ENCODE peak calls at places on chromosome 21, in four cellular contexts. I, Z, V and G are unnamed samples.

GRCh38 chr21:26169061-26169610 is 1.4 kb downstream of the APP start:
- DNase-seq in I (no peak), Z (peak), V (peak), G (no peak)

GRCh38 chr21:27681841-27682240 is 715.0 kb upstream of the ADAMTS5 start:
- DNase-seq in I (no peak), Z (no peak), V (no peak), G (no peak)

GRCh38 chr21:33314096-33314495 is 10.7 kb upstream of the IFNAR1 start:
- DNase-seq in I (no peak), Z (no peak), V (no peak), G (no peak)

GRCh38 chr21:35395728-35396127 is 346.6 kb upstream of the RUNX1 start:
- DNase-seq in I (no peak), Z (no peak), V (no peak), G (no peak)

GRCh38 chr21:35530726-35531125 is 481.6 kb upstream of the RUNX1 start:
- DNase-seq in I (no peak), Z (no peak), V (no peak), G (no peak)

GRCh38 chr21:35904995-35905972 is 155.0 kb downstream of the SETD4 start:
- DNase-seq in I (no peak), Z (no peak), V (no peak), G (no peak)

GRCh38 chr21:27649746-27650145 is 682.9 kb upstream of the ADAMTS5 start:
- DNase-seq in I (no peak), Z (no peak), V (no peak), G (no peak)

GRCh38 chr21:33801424-33802405 is 113.9 kb downstream of the ATP5PO start:
- DNase-seq in I (no peak), Z (no peak), V (peak), G (peak)

GRCh38 chr21:27532081-27532480 is 565.2 kb upstream of the ADAMTS5 start:
- DNase-seq in I (no peak), Z (no peak), V (peak), G (no peak)

GRCh38 chr21:20108976-20109375 is 889.2 kb upstream of the NCAM2 start:
- DNase-seq in I (no peak), Z (no peak), V (no peak), G (no peak)

GRCh38 chr21:17679002-17679600 is 66.4 kb upstream of the BTG3 start:
- DNase-seq in I (peak), Z (peak), V (peak), G (no peak)

GRCh38 chr21:21001591-21002100 is 3.4 kb downstream of the NCAM2 start:
- DNase-seq in I (no peak), Z (no peak), V (no peak), G (no peak)

GRCh38 chr21:39251326-39251725 is 62.1 kb downstream of the BRWD1 start:
- DNase-seq in I (no peak), Z (no peak), V (no peak), G (no peak)

GRCh38 chr21:26070822-26071425 is 99.6 kb downstream of the APP start:
- DNase-seq in I (no peak), Z (no peak), V (no peak), G (no peak)

GRCh38 chr21:32371913-32372314 is 20.9 kb downstream of the URB1 start:
- DNase-seq in I (no peak), Z (no peak), V (no peak), G (no peak)

GRCh38 chr21:33208534-33208933 is 21.2 kb upstream of the IFNAR2 start:
- DNase-seq in I (no peak), Z (no peak), V (no peak), G (no peak)

GRCh38 chr21:34072145-34073031 is 990 bp upstream of the MRPS6 start:
- DNase-seq in I (no peak), Z (no peak), V (no peak), G (no peak)

GRCh38 chr21:26032263-26032662 is 138.3 kb downstream of the APP start:
- DNase-seq in I (no peak), Z (no peak), V (no peak), G (no peak)

GRCh38 chr21:33058468-33059318 is 11.2 kb upstream of the OLIG1 start:
- DNase-seq in I (no peak), Z (no peak), V (no peak), G (no peak)

GRCh38 chr21:26513212-26513611 is 59.9 kb downstream of the CYYR1 start:
- DNase-seq in I (no peak), Z (no peak), V (no peak), G (no peak)

GRCh38 chr21:26715878-26716506 is 129.2 kb downstream of the ADAMTS1 start:
- DNase-seq in I (peak), Z (no peak), V (peak), G (peak)

GRCh38 chr21:36010801-36011200 is 49.5 kb downstream of the SETD4 start:
- DNase-seq in I (no peak), Z (no peak), V (no peak), G (no peak)

GRCh38 chr21:28135646-28136045 is 857.0 kb downstream of the LTN1 start:
- DNase-seq in I (no peak), Z (no peak), V (no peak), G (no peak)

GRCh38 chr21:21851657-21852056 is 853.4 kb downstream of the NCAM2 start:
- DNase-seq in I (no peak), Z (no peak), V (no peak), G (no peak)

GRCh38 chr21:18384771-18385170 is 18.8 kb downstream of the TMPRSS15 start:
- DNase-seq in I (peak), Z (no peak), V (no peak), G (no peak)

GRCh38 chr21:43024737-43025136 is 50.4 kb downstream of the PKNOX1 start:
- DNase-seq in I (no peak), Z (no peak), V (no peak), G (no peak)

GRCh38 chr21:33848252-33848953 is 67.2 kb downstream of the ATP5PO start:
- DNase-seq in I (no peak), Z (no peak), V (no peak), G (no peak)

GRCh38 chr21:26365849-26366248 is 195.3 kb upstream of the APP start:
- DNase-seq in I (no peak), Z (no peak), V (no peak), G (no peak)

GRCh38 chr21:25897383-25897782 is 162.6 kb downstream of the GABPA start:
- DNase-seq in I (no peak), Z (no peak), V (no peak), G (no peak)

GRCh38 chr21:35382696-35383095 is 333.6 kb upstream of the RUNX1 start:
- DNase-seq in I (no peak), Z (no peak), V (no peak), G (no peak)

GRCh38 chr21:18970416-18970815 is 566.8 kb upstream of the TMPRSS15 start:
- DNase-seq in I (no peak), Z (no peak), V (no peak), G (no peak)

GRCh38 chr21:38623552-38623951 is 125.3 kb upstream of the ERG start:
- DNase-seq in I (no peak), Z (no peak), V (no peak), G (no peak)

GRCh38 chr21:35390013-35390776 is 341.1 kb upstream of the RUNX1 start:
- DNase-seq in I (no peak), Z (no peak), V (no peak), G (no peak)

GRCh38 chr21:22174746-22175145 is 1176.5 kb downstream of the NCAM2 start:
- DNase-seq in I (no peak), Z (no peak), V (no peak), G (no peak)

GRCh38 chr21:25967566-25968438 is 202.8 kb downstream of the APP start:
- DNase-seq in I (no peak), Z (peak), V (no peak), G (no peak)

GRCh38 chr21:31326478-31327247 is 17.4 kb downstream of the TIAM1 start:
- DNase-seq in I (no peak), Z (peak), V (no peak), G (no peak)
- TF ChIP-seq CREM in I (no peak), Z (no peak), V (no peak), G (no peak)

GRCh38 chr21:14603202-14603601 is 57.1 kb upstream of the SAMSN1 start:
- DNase-seq in I (no peak), Z (no peak), V (no peak), G (no peak)
- TF ChIP-seq CREB1 in I (no peak), Z (no peak), V (no peak), G (no peak)

DNA sequence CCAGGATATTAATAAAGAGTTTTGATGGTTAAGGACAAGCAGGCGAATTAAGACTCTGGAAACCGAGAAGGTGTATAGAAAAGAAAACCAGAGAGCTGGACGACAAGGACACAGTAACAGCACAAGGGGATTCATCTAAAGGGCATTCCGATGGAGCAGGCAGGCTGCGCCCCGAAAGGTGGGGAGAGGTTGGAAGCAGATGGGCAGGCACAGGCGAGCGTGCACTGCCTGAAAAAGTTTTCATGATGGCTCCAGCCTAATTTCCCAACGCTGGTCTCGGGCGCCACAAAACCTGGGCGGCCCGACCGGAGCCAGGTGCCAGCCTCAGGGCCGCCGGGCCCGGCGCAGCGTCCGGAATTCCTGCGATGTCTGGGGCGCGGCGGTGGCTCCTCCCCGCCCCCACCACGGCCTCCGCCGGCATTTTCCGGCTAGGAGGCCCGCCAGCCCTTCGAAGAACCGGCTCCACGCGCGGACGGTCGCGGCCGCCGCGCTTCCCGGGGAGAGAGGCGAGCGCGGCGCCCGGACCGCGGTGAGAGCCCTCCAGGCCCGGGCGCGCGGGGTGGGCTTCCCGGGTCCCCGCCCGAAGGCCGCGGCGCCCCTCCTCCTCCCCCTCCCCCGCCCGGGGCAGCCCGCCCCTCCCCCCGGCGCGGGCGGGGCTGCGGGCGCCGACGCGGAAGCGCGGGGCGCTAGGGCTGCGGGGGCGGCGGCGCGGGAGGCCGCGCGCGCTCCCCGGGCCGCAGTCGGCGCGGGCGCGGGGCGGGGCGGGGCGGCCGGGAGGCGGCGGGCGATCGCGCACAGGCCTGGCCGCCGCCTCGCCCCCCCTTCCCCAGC is 701 bp upstream of the DYRK1A start:
- DNase-seq in I (peak), Z (no peak), V (peak), G (peak)
- TF ChIP-seq CREM in I (peak), Z (no peak), V (no peak), G (peak)

DNA sequence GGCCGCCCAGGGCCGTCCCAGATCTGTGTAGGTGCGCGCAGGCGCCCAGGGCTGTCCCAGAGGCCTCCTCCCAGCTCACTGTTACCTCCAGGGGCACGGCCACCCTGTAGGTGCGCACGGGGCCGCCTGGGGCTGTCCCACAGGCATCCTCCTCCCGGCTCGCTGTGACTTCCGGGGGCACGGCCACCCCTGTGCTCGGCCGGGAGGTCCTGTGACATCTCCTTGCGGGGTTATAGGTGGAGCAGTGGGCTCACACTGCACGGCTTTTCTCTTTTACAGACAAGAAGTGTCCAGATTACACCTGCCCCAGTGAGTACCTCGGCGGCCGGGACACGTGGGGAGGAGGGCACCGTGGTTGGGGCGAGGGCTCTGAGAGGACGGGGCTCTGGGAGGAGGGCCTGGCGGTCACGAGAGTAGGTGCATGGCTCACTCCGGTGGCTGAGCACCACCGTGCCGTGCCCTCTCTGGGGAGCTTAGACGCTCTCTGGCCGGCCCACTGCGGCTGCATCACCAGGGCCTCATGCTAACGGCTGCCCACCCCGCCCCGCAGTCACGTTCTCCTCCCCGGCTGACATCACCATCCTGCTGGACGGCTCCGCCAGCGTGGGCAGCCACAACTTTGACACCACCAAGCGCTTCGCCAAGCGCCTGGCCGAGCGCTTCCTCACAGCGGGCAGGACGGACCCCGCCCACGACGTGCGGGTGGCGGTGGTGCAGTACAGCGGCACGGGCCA is 21.4 kb downstream of the COL6A1 start:
- DNase-seq in I (no peak), Z (no peak), V (no peak), G (no peak)
- TF ChIP-seq CREB1 in I (no peak), Z (no peak), V (no peak), G (no peak)

DNA sequence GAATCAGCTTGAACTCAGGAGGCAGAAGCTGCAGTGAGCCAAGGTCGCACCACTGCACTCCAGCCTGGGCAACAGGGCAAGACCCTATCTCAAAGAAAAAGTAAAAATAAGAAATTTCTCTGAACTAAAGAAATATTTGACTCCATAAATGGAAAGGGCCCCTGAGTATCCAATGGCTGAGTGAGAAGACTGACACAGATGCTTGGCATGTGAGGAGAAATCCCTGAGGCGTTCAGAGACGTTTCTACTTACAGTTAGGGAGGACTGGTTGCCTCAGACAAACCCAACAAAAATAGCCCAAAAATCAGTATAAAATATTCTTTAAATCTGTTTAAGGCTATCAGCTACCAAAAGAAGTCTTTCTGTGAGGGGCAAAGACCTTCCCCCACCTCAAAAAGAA is 3.0 kb upstream of the SUMO3 start:
- DNase-seq in I (no peak), Z (no peak), V (no peak), G (no peak)
- TF ChIP-seq CREM in I (no peak), Z (no peak), V (no peak), G (no peak)

DNA sequence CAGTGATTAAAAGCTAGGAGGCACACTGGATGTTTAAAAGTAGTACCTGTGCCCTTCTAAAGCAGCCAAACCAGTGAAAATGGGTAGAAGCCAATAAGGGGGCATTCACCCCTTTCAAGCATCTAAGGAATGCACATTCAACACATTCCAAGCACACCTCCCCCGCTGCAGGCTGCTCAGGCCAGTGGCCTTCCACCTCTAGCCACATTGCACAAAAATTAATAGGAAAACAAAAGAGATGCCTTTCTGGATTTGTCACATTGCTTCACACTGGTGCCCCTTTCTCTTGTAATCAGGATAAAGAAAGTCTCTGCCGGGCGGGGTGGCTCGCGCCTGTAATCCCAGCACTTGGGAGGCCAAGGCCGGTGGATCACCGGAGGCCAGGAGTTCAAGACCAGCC is 834.0 kb downstream of the USP25 start:
- DNase-seq in I (no peak), Z (no peak), V (peak), G (peak)
- TF ChIP-seq CREB1 in I (no peak), Z (no peak), V (no peak), G (no peak)

DNA sequence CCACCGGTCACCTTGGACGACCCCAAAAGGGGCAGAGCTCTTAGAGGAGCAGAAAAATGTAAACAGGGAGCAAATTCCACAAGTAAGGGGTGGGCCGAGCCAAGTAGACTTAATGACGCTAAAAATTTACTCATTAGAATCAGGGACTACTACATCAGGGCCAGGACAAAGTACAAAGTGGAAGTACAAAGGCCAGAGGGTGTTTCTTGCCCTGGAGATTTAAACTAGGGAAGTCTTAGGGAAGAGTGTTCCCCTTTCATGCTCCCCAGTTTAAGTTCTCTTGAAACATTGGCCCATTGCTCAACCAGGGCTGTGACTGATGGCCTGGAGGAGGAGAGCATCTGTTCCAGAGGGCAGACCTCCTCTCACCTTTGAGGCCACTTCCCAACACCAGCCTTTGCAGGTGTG is 48.6 kb downstream of the BACH1 start:
- DNase-seq in I (no peak), Z (no peak), V (peak), G (no peak)
- TF ChIP-seq CREM in I (no peak), Z (no peak), V (no peak), G (no peak)

DNA sequence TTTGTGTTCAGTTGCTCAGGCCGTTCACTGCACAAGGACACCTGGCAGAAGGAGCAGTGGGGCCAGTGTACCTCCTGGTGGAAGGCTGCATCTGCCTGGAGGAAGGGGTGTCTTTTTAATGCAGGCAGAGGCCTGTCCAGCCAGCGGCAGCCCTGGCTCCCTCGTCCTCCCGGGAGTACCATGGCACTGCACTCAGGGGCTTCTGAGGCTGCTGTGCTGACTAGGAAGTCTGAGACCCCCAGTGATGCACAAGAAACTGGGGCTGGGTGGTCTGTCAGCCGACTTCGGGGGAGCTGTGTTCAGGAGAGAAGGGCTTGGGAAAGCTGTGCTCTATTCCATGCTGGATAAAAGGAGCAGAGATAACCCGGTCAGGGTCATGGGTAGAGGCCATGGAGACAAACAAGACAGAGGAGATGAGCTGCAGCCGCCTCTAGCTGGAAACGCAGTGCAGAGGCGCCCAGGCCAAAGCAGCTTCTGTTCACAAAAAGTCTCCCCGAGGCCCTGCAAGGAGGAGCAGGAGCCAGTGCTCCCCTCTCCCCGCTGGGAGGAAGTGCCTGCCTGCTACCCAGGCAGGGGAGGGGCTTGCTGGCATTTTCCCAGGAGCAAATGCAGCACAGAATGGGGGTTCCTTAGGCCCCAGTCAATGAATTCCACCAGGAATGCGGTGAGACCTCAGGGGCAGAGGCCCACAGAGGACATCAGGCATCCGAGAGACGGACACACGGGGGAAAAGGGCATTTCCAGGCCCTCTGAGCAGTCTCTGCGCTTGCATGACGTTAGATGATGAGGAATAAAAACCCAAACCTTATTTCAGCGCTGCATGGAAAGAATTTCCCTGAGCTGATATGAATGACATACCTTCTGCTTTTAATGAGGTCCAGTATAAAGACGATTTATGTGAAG is 17.2 kb upstream of the C2CD2 start:
- DNase-seq in I (no peak), Z (no peak), V (no peak), G (no peak)
- TF ChIP-seq CREB1 in I (no peak), Z (no peak), V (no peak), G (no peak)

GRCh38 chr21:41302976-41303375 is 13.6 kb upstream of the FAM3B start:
- DNase-seq in I (peak), Z (no peak), V (no peak), G (no peak)

GRCh38 chr21:41304068-41304720 is 12.4 kb upstream of the FAM3B start:
- DNase-seq in I (no peak), Z (no peak), V (no peak), G (no peak)

DNA sequence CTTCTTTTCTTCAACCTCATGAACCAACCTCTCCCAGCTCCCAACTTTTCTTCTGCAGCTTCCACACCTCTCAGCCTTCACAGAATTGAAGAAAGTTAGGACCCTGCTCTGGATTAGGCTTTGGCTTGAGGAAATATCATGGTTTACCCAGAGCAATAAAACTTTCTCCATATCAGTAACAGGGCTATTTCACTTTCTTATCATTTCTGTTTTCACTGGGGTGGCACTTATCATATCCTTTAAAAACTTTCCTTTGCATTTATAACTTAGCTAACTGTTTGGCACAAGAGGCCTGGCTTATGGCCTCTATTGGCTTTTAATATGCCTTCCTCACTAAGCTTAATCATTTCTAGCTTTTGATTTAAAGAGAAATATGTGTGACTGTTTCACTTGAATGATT is 9.4 kb upstream of the FAM3B start:
- DNase-seq in I (no peak), Z (no peak), V (no peak), G (no peak)
- TF ChIP-seq CREM in I (no peak), Z (no peak), V (no peak), G (no peak)